ENCODE peak calls at places on chromosome 14, in five cellular contexts. P, H, G, N and I are unnamed samples.

GRCh38 chr14:62304172-62304571 is 542.0 kb downstream of the SNAPC1 start:
- DNase-seq in N (no peak), G (no peak), P (no peak), H (no peak), I (no peak)

GRCh38 chr14:90397401-90398314 is 829 bp downstream of the CALM1 start:
- DNase-seq in G (peak; percentile 51), H (peak; percentile 24), N (peak; percentile 81), P (no peak), I (no peak)

GRCh38 chr14:53509845-53510244 is 356.7 kb upstream of the DDHD1 start:
- DNase-seq in P (peak; percentile 77), G (no peak), N (peak; percentile 5), H (peak; percentile 70), I (no peak)

GRCh38 chr14:92877757-92878431 is 45.1 kb upstream of the CHGA start:
- DNase-seq in N (peak; percentile 55), H (no peak), G (no peak), P (no peak), I (peak; percentile 29)

GRCh38 chr14:106845286-106846087 is 1319.1 kb downstream of the TMEM121 start:
- DNase-seq in H (no peak), G (peak; percentile 69), N (no peak), P (no peak), I (no peak)

GRCh38 chr14:22221508-22221907 is 367.5 kb downstream of the DAD1 start:
- DNase-seq in G (peak; percentile 72), H (peak; percentile 49), N (no peak), P (no peak), I (no peak)

GRCh38 chr14:68145539-68145938 is 326.0 kb downstream of the RAD51B start:
- DNase-seq in G (no peak), N (no peak), H (peak; percentile 55), P (no peak), I (no peak)

GRCh38 chr14:26163761-26164160 is 434.1 kb downstream of the NOVA1 start:
- DNase-seq in P (no peak), N (no peak), H (peak; percentile 20), G (peak; percentile 43), I (peak; percentile 33)

GRCh38 chr14:78022059-78022458 is 148.1 kb upstream of the NRXN3 start:
- DNase-seq in P (peak; percentile 30), G (peak; percentile 77), H (peak; percentile 16), N (peak; percentile 42), I (peak; percentile 80)

GRCh38 chr14:100901391-100902183 is 1.9 kb downstream of the RTL1 start:
- DNase-seq in H (no peak), G (no peak), N (no peak), P (no peak), I (no peak)

GRCh38 chr14:53836546-53836945 is 120.1 kb downstream of the BMP4 start:
- DNase-seq in G (no peak), N (no peak), P (no peak), H (no peak), I (no peak)

GRCh38 chr14:68486033-68486732 is 306.7 kb downstream of the ZFP36L1 start:
- DNase-seq in P (no peak), H (no peak), N (no peak), G (no peak), I (no peak)

GRCh38 chr14:31194661-31195060 is 12.9 kb downstream of the HECTD1 start:
- DNase-seq in N (no peak), G (no peak), P (no peak), H (no peak), I (no peak)

GRCh38 chr14:100804558-100805309 is 21.2 kb upstream of the MEG3 start:
- DNase-seq in P (no peak), H (no peak), N (no peak), G (no peak), I (peak; percentile 18)

GRCh38 chr14:47826809-47827208 is 151.4 kb upstream of the MDGA2 start:
- DNase-seq in H (no peak), P (no peak), G (peak; percentile 43), N (no peak), I (no peak)

GRCh38 chr14:67680121-67680602 is 5.7 kb upstream of the VTI1B start:
- DNase-seq in H (peak; percentile 98), N (no peak), P (no peak), G (peak; percentile 79), I (no peak)

GRCh38 chr14:36105401-36105800 is 71.1 kb downstream of the PTCSC3 start:
- DNase-seq in N (no peak), H (no peak), G (peak; percentile 61), P (no peak), I (peak; percentile 45)

GRCh38 chr14:59253527-59253926 is 65.1 kb downstream of the DAAM1 start:
- DNase-seq in G (no peak), P (no peak), H (no peak), N (no peak), I (no peak)

GRCh38 chr14:69855180-69855817 is 23.9 kb upstream of the SMOC1 start:
- DNase-seq in N (no peak), H (no peak), G (no peak), P (no peak), I (no peak)

GRCh38 chr14:79510659-79511058 is 700.6 kb downstream of the DIO2 start:
- DNase-seq in G (peak; percentile 15), P (peak; percentile 11), H (peak; percentile 65), N (no peak), I (no peak)

GRCh38 chr14:100545359-100545758 is 41.9 kb downstream of the BEGAIN start:
- DNase-seq in G (no peak), N (no peak), P (no peak), H (no peak), I (no peak)

GRCh38 chr14:36504805-36505192 is 15.2 kb downstream of the NKX2-1 start:
- DNase-seq in G (no peak), P (no peak), N (no peak), H (no peak), I (no peak)

DNA sequence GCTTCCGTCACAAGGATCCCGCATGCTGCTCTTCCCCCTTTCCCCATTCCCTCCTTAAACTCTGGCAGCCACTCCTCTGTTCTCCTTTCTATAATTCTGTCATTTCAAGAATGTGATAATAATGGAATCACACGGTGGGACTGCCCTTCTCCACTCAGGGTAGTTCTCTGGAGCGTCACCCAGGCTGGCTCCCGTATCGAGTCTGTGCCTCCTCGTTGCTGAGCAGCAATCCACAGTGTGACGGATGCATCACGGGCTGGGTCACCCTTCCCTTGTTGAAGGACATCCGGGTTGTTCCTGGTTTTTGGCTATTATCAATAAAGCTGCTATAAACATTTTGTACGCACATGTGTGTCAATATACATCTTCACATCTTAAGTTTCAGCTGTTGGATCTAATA is 5.7 kb upstream of the SYNE3 start:
- DNase-seq in H (no peak), G (no peak), P (no peak), N (no peak), I (no peak)
- H3K4me1 ChIP-seq in H (peaks cover 49% of the 10 kb centered on the region), G (peaks cover 27% of the 10 kb centered on the region), P (peaks cover 58% of the 10 kb centered on the region), N (peaks cover 65% of the 10 kb centered on the region), I (no peaks in the 10 kb centered on the region)

DNA sequence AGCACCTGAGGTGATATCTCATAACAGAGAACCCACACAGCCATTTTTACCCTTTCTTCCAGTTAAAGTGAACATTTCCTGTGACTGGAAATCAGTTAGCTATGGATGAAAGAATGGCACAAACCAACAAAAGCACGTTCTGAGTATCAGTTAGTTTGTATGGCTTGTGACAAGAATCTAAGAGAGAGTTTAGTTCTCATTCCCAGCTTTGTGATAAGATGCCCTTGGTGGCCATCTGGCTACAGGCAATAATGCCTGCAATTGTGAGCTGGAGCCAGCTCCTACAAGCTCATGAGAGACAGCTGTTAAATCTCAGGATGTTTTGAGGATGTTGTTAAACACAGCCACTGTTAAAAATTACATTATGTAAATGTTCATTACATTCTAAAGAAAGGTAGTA is 122.0 kb upstream of the FRMD6 start:
- DNase-seq in P (no peak), H (no peak), N (no peak), G (no peak), I (no peak)
- H3K27ac ChIP-seq in P (no peak overlapping the region), H (no peak overlapping the region), N (no peak overlapping the region), G (no peak overlapping the region), I (no peak overlapping the region)

GRCh38 chr14:57295261-57295660 is 26.5 kb downstream of the AP5M1 start:
- DNase-seq in N (no peak), P (no peak), H (no peak), G (peak; percentile 43), I (no peak)

GRCh38 chr14:57293851-57294837 is 25.4 kb downstream of the AP5M1 start:
- DNase-seq in P (no peak), G (peak; percentile 53), H (peak; percentile 35), N (no peak), I (no peak)

GRCh38 chr14:57299511-57299910 is 30.7 kb downstream of the AP5M1 start:
- DNase-seq in H (no peak), P (no peak), G (no peak), N (no peak), I (no peak)

GRCh38 chr14:57302883-57303282 is 34.1 kb downstream of the AP5M1 start:
- DNase-seq in H (no peak), N (no peak), P (no peak), G (no peak), I (no peak)

GRCh38 chr14:57297852-57298251 is 29.1 kb downstream of the AP5M1 start:
- DNase-seq in N (no peak), H (no peak), P (no peak), G (no peak), I (no peak)
- H3K4me1 ChIP-seq in N (no peaks in the 10 kb centered on the region), H (no peaks in the 10 kb centered on the region), P (no peaks in the 10 kb centered on the region), G (peaks cover 6% of the 10 kb centered on the region), I (no peaks in the 10 kb centered on the region)

DNA sequence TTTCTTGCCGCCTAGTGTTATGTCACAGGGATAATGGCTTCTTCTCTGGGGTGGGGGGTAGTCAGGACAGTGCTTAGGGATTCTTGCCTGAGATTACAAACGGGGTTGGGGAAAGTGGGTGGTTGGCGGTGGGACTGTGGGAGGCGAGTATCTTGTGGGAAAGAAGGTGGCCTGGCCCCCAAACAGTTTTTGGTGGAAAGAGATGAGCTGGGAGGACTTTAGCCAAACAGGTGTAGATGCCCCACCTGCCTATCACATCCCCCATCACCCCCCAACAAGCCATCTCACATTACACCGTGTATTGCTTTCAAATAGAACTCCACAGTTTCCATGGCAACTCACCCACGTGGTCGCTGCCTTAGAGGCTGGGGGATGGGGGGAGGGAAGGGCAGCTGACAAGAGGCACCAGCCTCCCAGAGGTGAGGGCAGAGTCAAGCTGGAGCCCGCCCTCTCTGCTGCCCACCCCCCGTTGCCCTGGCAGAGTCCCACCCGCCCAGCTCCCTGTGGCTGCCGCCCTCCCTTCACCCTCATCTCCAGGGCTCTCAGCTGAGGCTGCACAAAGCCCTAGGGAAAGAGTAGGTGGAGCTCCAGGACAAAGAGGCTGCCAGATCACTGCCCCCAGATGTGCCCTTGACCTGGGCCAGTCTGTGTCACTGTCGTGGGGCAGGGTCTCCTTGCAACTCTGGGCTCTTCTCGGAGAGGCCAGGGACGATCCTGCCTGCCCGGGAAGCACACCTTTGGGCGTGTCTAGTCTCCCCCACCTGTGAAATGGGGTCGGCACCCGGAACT is 98.3 kb downstream of the LRRC74A start:
- DNase-seq in N (no peak), H (no peak), P (no peak), G (no peak), I (peak; percentile 95)
- H3K27ac ChIP-seq in N (no peak overlapping the region), H (no peak overlapping the region), P (no peak overlapping the region), G (no peak overlapping the region), I (no peak overlapping the region)